ENCODE peak calls at places on chromosomes 12 and 14, in four cellular contexts. One of them, this sample, is unnamed.

GRCh38 chr12:6532051-6532926 is 2.0 kb upstream of the GAPDH start:
- DNase-seq in NT2/D1: peak; percentile 88
- DNase-seq in HEK293T: peak; percentile 19
- DNase-seq in H1: no peak
- DNase-seq in this sample: peak; percentile 78

GRCh38 chr12:76799362-76799761 is 35.4 kb downstream of the ZDHHC17 start:
- DNase-seq in NT2/D1: no peak
- DNase-seq in HEK293T: no peak
- DNase-seq in H1: no peak
- DNase-seq in this sample: no peak

GRCh38 chr12:53048033-53048779 is 1.7 kb upstream of the TNS2 start:
- DNase-seq in NT2/D1: no peak
- DNase-seq in HEK293T: no peak
- DNase-seq in H1: no peak
- DNase-seq in this sample: peak; percentile 68

GRCh38 chr12:15276088-15276698 is 46.1 kb upstream of the PTPRO start:
- DNase-seq in NT2/D1: peak; percentile 82
- DNase-seq in HEK293T: peak; percentile 49
- DNase-seq in H1: no peak
- DNase-seq in this sample: peak; percentile 11

GRCh38 chr12:124684496-124684895 is 117.1 kb upstream of the NCOR2 start:
- DNase-seq in NT2/D1: no peak
- DNase-seq in HEK293T: no peak
- DNase-seq in H1: no peak
- DNase-seq in this sample: no peak

GRCh38 chr12:94510128-94510527 is 50.5 kb upstream of the CEP83 start:
- DNase-seq in NT2/D1: no peak
- DNase-seq in HEK293T: no peak
- DNase-seq in H1: no peak
- DNase-seq in this sample: no peak

GRCh38 chr14:60981626-60982455 is 796 bp downstream of the SLC38A6 start:
- DNase-seq in NT2/D1: no peak
- DNase-seq in HEK293T: peak; percentile 10
- DNase-seq in H1: no peak
- DNase-seq in this sample: peak; percentile 45

GRCh38 chr12:123908884-123909807 is 63.5 kb downstream of the CCDC92 start:
- DNase-seq in NT2/D1: no peak
- DNase-seq in HEK293T: no peak
- DNase-seq in H1: no peak
- DNase-seq in this sample: no peak

GRCh38 chr12:91355150-91356006 is 172.8 kb upstream of the DCN start:
- DNase-seq in NT2/D1: peak; percentile 60
- DNase-seq in HEK293T: peak; percentile 64
- DNase-seq in H1: peak; percentile 17
- DNase-seq in this sample: peak; percentile 47

GRCh38 chr14:95190857-95191256 is 33.5 kb upstream of the DICER1 start:
- DNase-seq in NT2/D1: no peak
- DNase-seq in HEK293T: no peak
- DNase-seq in H1: no peak
- DNase-seq in this sample: no peak

GRCh38 chr14:92747701-92748258 is 647 bp downstream of the LGMN start:
- DNase-seq in NT2/D1: no peak
- DNase-seq in HEK293T: no peak
- DNase-seq in H1: no peak
- DNase-seq in this sample: peak; percentile 14

GRCh38 chr12:57738661-57739237 is at the start of gene AGAP2:
- DNase-seq in NT2/D1: no peak
- DNase-seq in HEK293T: peak; percentile 70
- DNase-seq in H1: no peak
- DNase-seq in this sample: no peak

GRCh38 chr12:70721216-70721615 is 84.0 kb upstream of the PTPRB start:
- DNase-seq in NT2/D1: no peak
- DNase-seq in HEK293T: no peak
- DNase-seq in H1: no peak
- DNase-seq in this sample: no peak

GRCh38 chr12:7479784-7480183 is 23.8 kb downstream of the CD163 start:
- DNase-seq in NT2/D1: no peak
- DNase-seq in HEK293T: no peak
- DNase-seq in H1: no peak
- DNase-seq in this sample: no peak

GRCh38 chr14:92513966-92514843 is 624 bp downstream of the RIN3 start:
- DNase-seq in NT2/D1: no peak
- DNase-seq in HEK293T: peak; percentile 32
- DNase-seq in H1: no peak
- DNase-seq in this sample: peak; percentile 36

GRCh38 chr14:94989417-94989816 is 167.9 kb downstream of the DICER1 start:
- DNase-seq in NT2/D1: no peak
- DNase-seq in HEK293T: no peak
- DNase-seq in H1: no peak
- DNase-seq in this sample: no peak

GRCh38 chr14:59564356-59564755 is 12.3 kb downstream of the CCDC175 start:
- DNase-seq in NT2/D1: no peak
- DNase-seq in HEK293T: no peak
- DNase-seq in H1: no peak
- DNase-seq in this sample: no peak

GRCh38 chr14:64971890-64972785 is at the start of gene RAB15:
- DNase-seq in NT2/D1: no peak
- DNase-seq in HEK293T: peak; percentile 62
- DNase-seq in H1: no peak
- DNase-seq in this sample: no peak

GRCh38 chr14:70254476-70254961 is 65.8 kb upstream of the SLC8A3 start:
- DNase-seq in NT2/D1: no peak
- DNase-seq in HEK293T: peak; percentile 39
- DNase-seq in H1: no peak
- DNase-seq in this sample: peak; percentile 43

GRCh38 chr14:64113279-64113678 is 180.9 kb downstream of the ESR2 start:
- DNase-seq in NT2/D1: no peak
- DNase-seq in HEK293T: no peak
- DNase-seq in H1: no peak
- DNase-seq in this sample: no peak

GRCh38 chr12:26723379-26724308 is 109.3 kb downstream of the ITPR2 start:
- DNase-seq in NT2/D1: no peak
- DNase-seq in HEK293T: no peak
- DNase-seq in H1: no peak
- DNase-seq in this sample: no peak

GRCh38 chr14:55160989-55161388 is 30.4 kb downstream of the DLGAP5 start:
- DNase-seq in NT2/D1: no peak
- DNase-seq in HEK293T: no peak
- DNase-seq in H1: no peak
- DNase-seq in this sample: peak; percentile 8

GRCh38 chr14:20632448-20632830 is 9.1 kb downstream of the OR6S1 start:
- DNase-seq in NT2/D1: no peak
- DNase-seq in HEK293T: peak; percentile 21
- DNase-seq in H1: no peak
- DNase-seq in this sample: no peak

DNA sequence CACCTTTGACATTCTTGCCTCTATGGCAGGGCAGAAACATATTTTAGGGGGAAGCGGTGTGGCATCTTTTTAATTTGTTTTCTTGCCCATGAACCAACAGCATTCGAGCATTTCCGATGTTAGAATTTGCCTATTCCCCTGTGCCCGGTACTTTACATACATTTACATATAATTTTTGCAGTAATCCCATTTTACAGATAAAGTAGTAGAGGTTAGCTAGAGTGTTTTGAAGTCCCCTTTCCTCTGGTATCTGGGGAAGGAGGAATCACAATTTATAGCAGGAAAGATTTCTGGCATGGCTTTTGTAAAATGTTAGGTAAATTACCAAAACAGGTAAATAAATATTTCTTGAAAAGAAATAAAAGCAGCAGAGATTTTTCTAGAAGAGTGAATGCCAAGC is 1.6 kb downstream of the BORCS5 start:
- DNase-seq in NT2/D1: no peak
- DNase-seq in HEK293T: no peak
- DNase-seq in H1: no peak
- DNase-seq in this sample: no peak
- TF ChIP-seq SUZ12 in NT2/D1: no peak
- TF ChIP-seq SUZ12 in HEK293T: no peak
- TF ChIP-seq SUZ12 in H1: no peak
- TF ChIP-seq SUZ12 in this sample: no peak

GRCh38 chr12:80713419-80713818 is 3.3 kb upstream of the MYF5 start:
- DNase-seq in NT2/D1: no peak
- DNase-seq in HEK293T: no peak
- DNase-seq in H1: no peak
- DNase-seq in this sample: no peak

GRCh38 chr12:80712866-80713265 is 3.8 kb upstream of the MYF5 start:
- DNase-seq in NT2/D1: no peak
- DNase-seq in HEK293T: no peak
- DNase-seq in H1: no peak
- DNase-seq in this sample: no peak

GRCh38 chr12:80715850-80716249 is 862 bp upstream of the MYF5 start:
- DNase-seq in NT2/D1: no peak
- DNase-seq in HEK293T: no peak
- DNase-seq in H1: no peak
- DNase-seq in this sample: no peak

GRCh38 chr12:80714846-80715245 is 1.9 kb upstream of the MYF5 start:
- DNase-seq in NT2/D1: no peak
- DNase-seq in HEK293T: no peak
- DNase-seq in H1: no peak
- DNase-seq in this sample: no peak

DNA sequence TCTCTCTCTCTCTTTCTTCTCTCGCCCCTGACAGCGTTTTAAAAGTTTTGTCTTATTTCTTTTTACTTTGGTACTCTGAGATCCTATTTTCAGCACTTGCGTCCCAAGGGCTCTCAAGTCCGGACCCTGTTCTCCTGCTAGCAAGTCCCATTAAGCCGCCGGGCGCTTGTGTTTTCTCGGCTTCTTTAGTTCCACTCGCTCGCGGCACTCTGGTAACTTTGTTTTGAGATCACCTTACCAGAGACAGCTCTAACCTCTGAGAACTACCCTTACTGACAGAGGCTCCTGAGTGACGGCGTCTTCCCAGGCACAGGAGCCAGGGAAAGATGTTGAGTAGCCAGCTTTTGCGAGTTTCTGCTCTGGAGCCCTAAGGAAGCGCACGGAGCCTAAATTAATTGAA is 2.7 kb upstream of the MYF5 start:
- DNase-seq in NT2/D1: no peak
- DNase-seq in HEK293T: no peak
- DNase-seq in H1: no peak
- DNase-seq in this sample: no peak
- TF ChIP-seq SUZ12 in NT2/D1: no peak
- TF ChIP-seq SUZ12 in HEK293T: no peak
- TF ChIP-seq SUZ12 in H1: peak; percentile 27
- TF ChIP-seq SUZ12 in this sample: no peak

GRCh38 chr14:72559227-72559626 is 334.7 kb downstream of the DPF3 start:
- DNase-seq in NT2/D1: no peak
- DNase-seq in HEK293T: no peak
- DNase-seq in H1: no peak
- DNase-seq in this sample: no peak
- TF ChIP-seq SUZ12 in NT2/D1: no peak
- TF ChIP-seq SUZ12 in HEK293T: no peak
- TF ChIP-seq SUZ12 in H1: no peak
- TF ChIP-seq SUZ12 in this sample: no peak

GRCh38 chr12:25186788-25187397 is 8.1 kb downstream of the DNAI7 start:
- DNase-seq in NT2/D1: no peak
- DNase-seq in HEK293T: no peak
- DNase-seq in H1: no peak
- DNase-seq in this sample: peak; percentile 30

GRCh38 chr12:25184132-25184531 is 10.8 kb downstream of the DNAI7 start:
- DNase-seq in NT2/D1: no peak
- DNase-seq in HEK293T: no peak
- DNase-seq in H1: no peak
- DNase-seq in this sample: no peak

GRCh38 chr12:25186038-25186787 is 8.7 kb downstream of the DNAI7 start:
- DNase-seq in NT2/D1: no peak
- DNase-seq in HEK293T: no peak
- DNase-seq in H1: no peak
- DNase-seq in this sample: peak; percentile 43

GRCh38 chr12:25189656-25190055 is 5.3 kb downstream of the DNAI7 start:
- DNase-seq in NT2/D1: no peak
- DNase-seq in HEK293T: no peak
- DNase-seq in H1: no peak
- DNase-seq in this sample: no peak

DNA sequence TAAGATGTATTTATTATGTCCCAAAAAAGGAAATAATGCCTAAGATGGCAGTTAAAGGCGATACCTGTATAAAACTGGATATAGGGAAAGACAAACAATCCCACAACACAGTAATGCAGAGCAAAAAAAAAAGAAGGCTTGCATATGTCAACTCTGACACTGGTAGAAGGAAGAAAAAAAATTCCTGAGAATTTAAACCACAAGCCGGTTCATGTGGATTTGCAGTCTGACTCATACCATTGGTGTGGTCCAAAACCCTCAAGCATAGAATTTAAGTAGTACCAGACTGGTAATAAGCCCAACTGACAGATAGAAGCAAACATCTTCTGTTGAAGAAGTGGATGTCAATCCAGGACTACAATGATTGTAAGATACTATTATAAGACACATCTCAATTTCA is 7.2 kb downstream of the DNAI7 start:
- DNase-seq in NT2/D1: no peak
- DNase-seq in HEK293T: no peak
- DNase-seq in H1: no peak
- DNase-seq in this sample: no peak
- TF ChIP-seq SUZ12 in NT2/D1: no peak
- TF ChIP-seq SUZ12 in HEK293T: no peak
- TF ChIP-seq SUZ12 in H1: no peak
- TF ChIP-seq SUZ12 in this sample: no peak

DNA sequence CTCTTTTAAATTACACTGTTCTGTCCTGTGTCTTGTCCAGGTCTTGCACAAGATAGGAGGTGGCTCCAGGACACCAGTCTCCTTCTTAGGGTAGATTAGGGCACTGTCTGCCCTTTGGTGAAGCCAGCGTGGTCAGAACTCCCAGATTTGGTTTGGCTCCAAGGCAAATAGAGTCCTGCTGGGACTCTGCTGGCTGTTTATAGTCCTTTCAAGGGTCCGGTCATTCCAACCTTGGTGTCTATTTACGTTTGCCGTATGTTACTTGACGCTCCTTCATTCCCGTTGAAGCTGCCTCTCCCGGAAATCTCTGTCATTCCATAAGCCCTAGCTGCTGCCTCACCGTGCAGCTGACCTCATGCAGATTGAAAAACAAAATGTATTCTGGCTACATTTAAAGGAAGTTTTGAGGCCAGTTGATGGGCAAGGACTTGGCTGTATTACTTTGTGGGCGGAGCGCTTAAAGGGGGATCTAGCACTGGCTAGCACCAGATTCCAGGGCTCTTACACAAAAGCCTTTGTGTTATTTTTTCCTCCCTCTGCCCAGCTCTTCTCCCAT is 180.6 kb downstream of the AKAP6 start:
- DNase-seq in NT2/D1: no peak
- DNase-seq in HEK293T: peak; percentile 9
- DNase-seq in H1: no peak
- DNase-seq in this sample: peak; percentile 50
- TF ChIP-seq SUZ12 in NT2/D1: no peak
- TF ChIP-seq SUZ12 in HEK293T: no peak
- TF ChIP-seq SUZ12 in H1: no peak
- TF ChIP-seq SUZ12 in this sample: no peak

GRCh38 chr14:75700295-75700694 is 39.2 kb downstream of the TTLL5 start:
- DNase-seq in NT2/D1: no peak
- DNase-seq in HEK293T: no peak
- DNase-seq in H1: no peak
- DNase-seq in this sample: no peak
- TF ChIP-seq SUZ12 in NT2/D1: no peak
- TF ChIP-seq SUZ12 in HEK293T: no peak
- TF ChIP-seq SUZ12 in H1: no peak
- TF ChIP-seq SUZ12 in this sample: no peak

GRCh38 chr12:2311001-2311778 is 258.4 kb downstream of the CACNA1C start:
- DNase-seq in NT2/D1: no peak
- DNase-seq in HEK293T: no peak
- DNase-seq in H1: no peak
- DNase-seq in this sample: no peak
- TF ChIP-seq SUZ12 in NT2/D1: no peak
- TF ChIP-seq SUZ12 in HEK293T: no peak
- TF ChIP-seq SUZ12 in H1: no peak
- TF ChIP-seq SUZ12 in this sample: no peak

GRCh38 chr14:84579292-84579691 is 950.7 kb upstream of the FLRT2 start:
- DNase-seq in NT2/D1: no peak
- DNase-seq in HEK293T: no peak
- DNase-seq in H1: no peak
- DNase-seq in this sample: no peak
- TF ChIP-seq SUZ12 in NT2/D1: no peak
- TF ChIP-seq SUZ12 in HEK293T: no peak
- TF ChIP-seq SUZ12 in H1: no peak
- TF ChIP-seq SUZ12 in this sample: no peak